ENCODE peak calls at places on chromosomes 6 and 20, in six cellular contexts. A is PC-3, U is GM23338, B is HepG2, I is HCT116, G is neural progenitor cell. S is an unnamed sample.

GRCh38 chr20:25079171-25079570 is 2.8 kb downstream of the VSX1 start:
- DNase-seq in B (no peak), G (no peak), A (no peak), I (no peak), U (no peak), S (no peak)

GRCh38 chr20:20872420-20872819 is 160.0 kb upstream of the RALGAPA2 start:
- DNase-seq in G (no peak), U (no peak), I (no peak), A (no peak), B (no peak), S (no peak)

GRCh38 chr6:110618591-110619267 is 142.3 kb upstream of the SLC22A16 start:
- DNase-seq in U (peak; percentile 75), B (peak; percentile 28), G (no peak), A (peak; percentile 57), I (peak; percentile 3), S (peak; percentile 45)

GRCh38 chr6:35402136-35402855 is 49.8 kb upstream of the FANCE start:
- DNase-seq in U (no peak), B (peak; percentile 93), I (no peak), A (no peak), G (peak; percentile 17), S (peak; percentile 61)

GRCh38 chr20:64161595-64162238 is 2.5 kb upstream of the MYT1 start:
- DNase-seq in A (peak; percentile 29), G (peak; percentile 96), U (peak; percentile 94), I (no peak), B (peak; percentile 68), S (peak; percentile 85)

GRCh38 chr6:33000053-33000452 is 9.3 kb downstream of the HLA-DOA start:
- DNase-seq in G (peak; percentile 70), U (peak; percentile 93), I (peak; percentile 66), B (peak; percentile 33), A (peak; percentile 64), S (peak; percentile 39)

GRCh38 chr6:55902796-55903195 is 27.4 kb upstream of the BMP5 start:
- DNase-seq in I (no peak), A (no peak), G (no peak), B (no peak), U (no peak), S (peak; percentile 13)

GRCh38 chr20:62333820-62334595 is 31.2 kb downstream of the ADRM1 start:
- DNase-seq in B (no peak), I (no peak), A (no peak), G (no peak), U (no peak), S (no peak)

GRCh38 chr6:161835426-161836029 is 561.7 kb upstream of the AGPAT4 start:
- DNase-seq in A (no peak), G (no peak), B (peak; percentile 13), I (no peak), U (peak; percentile 29), S (no peak)

GRCh38 chr6:1911476-1911875 is 301.8 kb downstream of the FOXC1 start:
- DNase-seq in G (no peak), A (no peak), U (no peak), B (no peak), I (no peak), S (no peak)

GRCh38 chr6:57262901-57263694 is 41.0 kb upstream of the RAB23 start:
- DNase-seq in I (no peak), U (no peak), B (no peak), G (no peak), A (peak; percentile 78), S (no peak)

GRCh38 chr20:31568041-31568731 is 36.9 kb upstream of the ID1 start:
- DNase-seq in I (no peak), G (no peak), A (no peak), U (no peak), B (no peak), S (no peak)

GRCh38 chr6:18155864-18156396 is 708 bp downstream of the KDM1B start:
- DNase-seq in G (peak; percentile 78), U (peak; percentile 95), I (peak; percentile 80), B (peak; percentile 85), A (peak; percentile 87), S (peak; percentile 85)
- TF ChIP-seq CTCF in G (peak; percentile 41), U (peak; percentile 49), I (peak; percentile 47), B (peak; percentile 73), A (peak; percentile 59), S (peak; percentile 31)

GRCh38 chr6:129790786-129791185 is 70.3 kb downstream of the TMEM244 start:
- DNase-seq in B (no peak), G (no peak), U (no peak), I (no peak), A (no peak), S (no peak)

GRCh38 chr6:129795261-129795660 is 65.9 kb downstream of the TMEM244 start:
- DNase-seq in G (no peak), B (no peak), I (no peak), U (no peak), A (no peak), S (no peak)

GRCh38 chr6:129789974-129790373 is 71.1 kb downstream of the TMEM244 start:
- DNase-seq in U (no peak), I (no peak), A (no peak), G (no peak), B (no peak), S (no peak)

GRCh38 chr6:129792049-129792448 is 69.1 kb downstream of the TMEM244 start:
- DNase-seq in I (no peak), A (no peak), B (no peak), U (no peak), G (no peak), S (no peak)

DNA sequence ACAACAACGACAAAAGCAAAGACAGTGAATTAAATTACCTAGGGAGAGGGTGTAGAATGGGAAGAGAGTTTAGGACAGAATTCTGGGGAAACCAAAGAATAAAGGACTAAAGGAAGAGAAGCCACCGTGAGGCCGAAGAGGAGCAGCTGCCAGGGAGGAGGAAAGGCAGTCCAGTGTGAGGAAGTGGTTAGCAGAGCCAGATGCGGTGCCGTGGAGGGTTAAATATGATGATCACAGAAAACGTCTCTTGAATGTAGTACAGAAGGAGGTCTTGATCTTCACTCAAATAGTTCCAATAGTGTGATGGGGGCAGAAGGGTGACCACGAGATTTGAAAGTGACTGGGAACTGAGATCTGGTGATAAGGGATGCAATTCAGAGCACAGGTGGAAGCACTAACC is 67.7 kb downstream of the TMEM244 start:
- DNase-seq in I (no peak), B (no peak), A (no peak), U (no peak), G (no peak), S (no peak)
- TF ChIP-seq EZH2 in I (no peak), B (no peak), A (no peak), U (no peak), G (no peak), S (no peak)

DNA sequence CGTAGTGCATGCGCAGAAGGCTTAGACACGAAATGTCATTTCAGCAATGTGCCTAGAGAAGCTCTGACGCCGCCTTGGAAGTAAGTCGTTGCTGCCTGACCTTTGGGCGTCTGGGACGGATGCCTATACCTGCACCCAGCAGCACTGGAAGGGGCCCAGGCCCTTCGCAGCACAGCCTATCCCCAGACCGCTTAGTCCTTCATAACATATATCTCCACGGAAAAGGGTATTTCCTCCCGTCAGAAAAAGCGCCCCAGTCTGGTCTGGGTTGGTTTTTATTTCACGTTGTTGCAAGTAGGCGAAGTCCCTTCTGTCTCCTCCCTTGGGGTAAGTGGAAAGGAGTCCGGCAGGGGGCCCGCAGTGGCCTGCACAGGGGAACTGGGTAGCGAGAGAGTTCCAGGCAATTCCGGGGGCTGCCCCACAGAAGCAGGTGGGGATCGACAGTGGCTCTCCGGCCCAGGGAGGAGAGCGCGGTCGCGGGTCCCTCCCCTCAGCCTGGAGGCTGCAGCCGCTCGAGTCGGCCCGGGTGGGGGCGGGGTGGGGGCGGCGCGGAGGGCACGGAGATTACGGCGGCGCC is 558 bp upstream of the EYA4 start:
- DNase-seq in U (peak; percentile 61), G (peak; percentile 70), I (no peak), A (peak; percentile 55), B (no peak), S (peak; percentile 21)
- TF ChIP-seq CTCF in U (peak; percentile 6), G (peak; percentile 44), I (no peak), A (peak; percentile 34), B (no peak), S (peak; percentile 5)

GRCh38 chr20:53292347-53292746 is 301.3 kb downstream of the ZNF217 start:
- DNase-seq in B (no peak), I (no peak), G (no peak), A (no peak), U (no peak), S (no peak)

GRCh38 chr20:53297154-53297529 is 296.5 kb downstream of the ZNF217 start:
- DNase-seq in B (no peak), A (no peak), I (no peak), G (no peak), U (no peak), S (no peak)

GRCh38 chr20:53291548-53291947 is 302.1 kb downstream of the ZNF217 start:
- DNase-seq in B (peak; percentile 28), A (peak; percentile 43), U (peak; percentile 79), I (peak; percentile 7), G (peak; percentile 65), S (no peak)

GRCh38 chr20:53296451-53297153 is 297.0 kb downstream of the ZNF217 start:
- DNase-seq in U (no peak), G (no peak), A (no peak), B (no peak), I (no peak), S (no peak)

GRCh38 chr20:53294804-53295203 is 298.8 kb downstream of the ZNF217 start:
- DNase-seq in I (no peak), G (no peak), A (no peak), B (no peak), U (no peak), S (no peak)
- TF ChIP-seq EZH2 in I (no peak), G (no peak), A (no peak), B (no peak), U (no peak), S (no peak)

GRCh38 chr6:66558189-66558588 is 851.2 kb upstream of the EYS start:
- DNase-seq in I (no peak), G (no peak), B (peak; percentile 7), U (peak; percentile 59), A (peak; percentile 22), S (no peak)
- TF ChIP-seq CTCF in I (peak; percentile 31), G (peak; percentile 40), B (peak; percentile 43), U (peak; percentile 41), A (peak; percentile 40), S (no peak)

S was measured in hepatocyte.